ENCODE peak calls at places on chromosomes 13 and 19, in seven cellular contexts. I, O, T, J, P, L and U are unnamed samples.

GRCh38 chr19:343941-344624 is 513 bp downstream of the MIER2 start:
- DNase-seq in T (no peak), P (peak; percentile 79), O (no peak), L (peak; percentile 47), J (peak; percentile 75), I (peak; percentile 70), U (no peak)

GRCh38 chr19:15199652-15200574 is 882 bp downstream of the NOTCH3 start:
- DNase-seq in T (no peak), J (peak; percentile 91), L (peak; percentile 91), P (peak; percentile 84), I (no peak), O (no peak), U (peak; percentile 16)

GRCh38 chr13:112781881-112782361 is 92.1 kb downstream of the ATP11A start:
- DNase-seq in I (no peak), P (peak; percentile 77), O (no peak), T (no peak), L (no peak), J (no peak), U (no peak)

GRCh38 chr19:21604941-21605548 is 99.6 kb downstream of the ZNF429 start:
- DNase-seq in I (peak; percentile 53), P (no peak), L (no peak), O (no peak), T (no peak), J (no peak), U (peak; percentile 8)

GRCh38 chr13:75196112-75196855 is 285.7 kb downstream of the TBC1D4 start:
- DNase-seq in J (no peak), I (no peak), T (peak; percentile 73), L (no peak), O (no peak), P (no peak), U (peak; percentile 79)

GRCh38 chr13:109436841-109437240 is 349.5 kb downstream of the IRS2 start:
- DNase-seq in T (no peak), O (no peak), J (no peak), P (no peak), L (no peak), I (no peak), U (no peak)

GRCh38 chr19:7288977-7289376 is 5.2 kb downstream of the INSR start:
- DNase-seq in I (no peak), L (no peak), J (no peak), T (no peak), O (no peak), P (no peak), U (no peak)

GRCh38 chr19:48751835-48752510 is 468 bp downstream of the FUT1 start:
- DNase-seq in J (no peak), L (peak; percentile 60), I (no peak), P (no peak), T (no peak), O (no peak), U (no peak)

GRCh38 chr19:44625531-44626066 is 12.2 kb downstream of the IGSF23 start:
- DNase-seq in P (no peak), I (no peak), T (peak; percentile 71), L (no peak), J (no peak), O (no peak), U (no peak)

GRCh38 chr19:17327654-17328516 is 6.8 kb downstream of the ANO8 start:
- DNase-seq in O (no peak), P (no peak), I (peak; percentile 78), L (peak; percentile 98), T (no peak), J (peak; percentile 97), U (no peak)

GRCh38 chr19:18725755-18726416 is 42.4 kb downstream of the CRTC1 start:
- DNase-seq in I (no peak), O (peak; percentile 10), J (peak; percentile 39), T (no peak), L (no peak), P (no peak), U (no peak)

GRCh38 chr19:50434525-50434924 is 1.8 kb downstream of the MYBPC2 start:
- DNase-seq in P (no peak), J (peak; percentile 38), O (no peak), T (no peak), L (no peak), I (peak; percentile 93), U (no peak)

GRCh38 chr13:97866346-97866745 is 87.1 kb upstream of the IPO5 start:
- DNase-seq in O (no peak), L (no peak), I (no peak), J (no peak), T (no peak), P (no peak), U (no peak)

GRCh38 chr13:43229506-43229905 is 206.1 kb downstream of the DNAJC15 start:
- DNase-seq in L (no peak), T (peak; percentile 76), I (no peak), P (no peak), J (no peak), O (no peak), U (peak; percentile 79)

GRCh38 chr19:11482384-11483050 is 1.7 kb upstream of the ELAVL3 start:
- DNase-seq in J (peak; percentile 90), T (peak; percentile 57), O (peak; percentile 71), P (peak; percentile 95), L (peak; percentile 90), I (peak; percentile 97), U (peak; percentile 75)

GRCh38 chr13:113170503-113170902 is 12.1 kb downstream of the PROZ start:
- DNase-seq in I (no peak), P (no peak), J (peak; percentile 40), L (no peak), T (no peak), O (no peak), U (no peak)

GRCh38 chr13:100209857-100210580 is 121.1 kb downstream of the PCCA start:
- DNase-seq in L (no peak), I (no peak), O (no peak), P (no peak), T (no peak), J (no peak), U (peak; percentile 45)

GRCh38 chr19:18657590-18658365 is 20.9 kb downstream of the KLHL26 start:
- DNase-seq in P (peak; percentile 93), L (peak; percentile 78), T (peak; percentile 95), O (peak; percentile 56), I (peak; percentile 56), J (peak; percentile 74), U (no peak)

GRCh38 chr13:55613429-55614187 is 1527.1 kb upstream of the PRR20A start:
- DNase-seq in L (no peak), J (no peak), I (no peak), T (no peak), P (no peak), O (no peak), U (no peak)

GRCh38 chr13:38685974-38686571 is 804 bp upstream of the FREM2 start:
- DNase-seq in I (no peak), L (peak; percentile 85), P (no peak), T (no peak), O (no peak), J (peak; percentile 86), U (no peak)

GRCh38 chr13:23610187-23610576 is 40.0 kb downstream of the TNFRSF19 start:
- DNase-seq in P (no peak), I (peak; percentile 27), T (peak; percentile 42), J (no peak), O (no peak), L (no peak), U (no peak)

GRCh38 chr19:39870171-39870971 is 24.2 kb upstream of the FBL start:
- DNase-seq in J (peak; percentile 87), T (no peak), I (no peak), O (no peak), P (peak; percentile 64), L (peak; percentile 91), U (no peak)

GRCh38 chr13:64553411-64554129 is 2676.6 kb downstream of the PCDH9 start:
- DNase-seq in J (no peak), O (no peak), L (no peak), T (peak; percentile 9), P (no peak), I (no peak), U (peak; percentile 63)

GRCh38 chr19:32875428-32875827 is 5.9 kb upstream of the SLC7A9 start:
- DNase-seq in O (no peak), P (no peak), T (no peak), L (peak; percentile 34), I (no peak), J (peak; percentile 58), U (no peak)

DNA sequence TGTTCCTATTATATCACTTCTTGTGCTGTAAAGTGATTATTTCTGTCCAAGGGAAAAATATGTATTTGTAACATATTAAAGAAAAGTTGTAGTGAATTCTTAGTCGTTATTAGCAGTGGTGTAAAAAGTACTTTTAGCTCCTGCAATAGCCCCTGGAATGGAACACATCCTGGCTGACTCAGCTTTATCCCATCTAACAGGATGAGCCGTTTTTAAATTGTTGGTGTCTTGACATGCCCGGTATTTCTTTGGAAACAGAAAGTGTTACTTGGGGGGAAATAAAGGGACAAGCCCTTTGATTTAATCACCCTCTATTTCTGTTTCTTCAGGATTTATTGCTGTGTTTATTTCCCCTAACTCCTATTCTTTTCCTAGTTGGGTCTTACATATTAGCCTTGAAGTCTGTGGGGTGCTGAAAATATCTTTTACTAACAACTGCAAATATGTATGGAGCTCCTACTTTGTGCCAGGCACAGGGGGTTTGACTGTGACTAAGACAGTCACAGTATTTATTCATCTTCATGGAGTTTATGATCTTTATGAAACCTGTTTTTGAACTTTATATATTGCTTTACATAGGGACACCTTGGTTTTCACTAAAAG is 17.9 kb downstream of the COG3 start:
- DNase-seq in I (no peak), T (no peak), P (no peak), L (no peak), J (no peak), O (no peak), U (peak; percentile 29)
- H3K4me3 ChIP-seq in I (no peak overlapping the region), T (no peak overlapping the region), P (no peak overlapping the region), L (no peak overlapping the region), J (no peak overlapping the region), O (no peak overlapping the region), U (no peak overlapping the region)

GRCh38 chr13:66691149-66691548 is 539.0 kb downstream of the PCDH9 start:
- DNase-seq in L (no peak), P (no peak), J (no peak), O (no peak), I (no peak), T (no peak), U (no peak)
- H3K4me3 ChIP-seq in L (no peak overlapping the region), P (no peak overlapping the region), J (no peak overlapping the region), O (no peak overlapping the region), I (no peak overlapping the region), T (no peak overlapping the region), U (no peak overlapping the region)

DNA sequence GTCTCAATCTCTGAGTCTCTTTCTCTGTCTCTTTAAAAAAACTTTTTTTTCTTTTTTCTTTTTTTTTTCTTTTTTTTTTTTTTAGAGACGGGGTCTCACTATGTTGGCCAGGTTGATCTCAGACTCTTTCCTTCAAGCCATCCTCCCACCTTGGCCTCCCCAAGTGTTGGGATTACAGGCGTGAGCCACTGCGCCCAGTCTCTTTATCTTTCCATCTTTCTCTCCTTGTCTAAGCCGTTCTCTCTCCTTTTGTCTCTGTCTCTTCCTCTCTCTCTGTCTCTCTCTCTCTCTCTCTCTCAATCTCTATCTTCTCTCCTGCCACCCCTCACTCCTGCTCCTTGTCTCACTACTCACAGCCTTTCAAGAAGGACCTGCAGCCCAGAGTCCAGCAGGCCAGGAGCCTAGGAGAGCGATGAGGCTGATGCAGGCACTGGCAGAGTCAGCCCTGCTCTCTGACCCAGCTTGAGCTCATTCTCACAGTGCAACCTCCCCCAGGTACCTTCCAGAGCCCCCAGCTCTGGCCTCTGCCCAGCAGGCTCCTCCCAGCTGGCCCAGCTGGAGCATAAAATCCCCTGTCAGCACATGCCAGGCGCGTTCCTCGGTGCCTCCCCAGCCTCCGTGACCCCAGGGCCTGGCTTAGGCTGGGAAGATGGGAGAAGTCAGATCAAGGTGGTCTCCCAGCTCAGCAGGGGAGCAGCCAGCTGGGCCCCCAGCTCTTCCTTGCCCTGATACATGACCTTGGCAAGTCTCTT is at the start of gene NPHS1:
- DNase-seq in I (no peak), O (no peak), L (no peak), T (no peak), P (no peak), J (no peak), U (no peak)
- H3K4me3 ChIP-seq in I (no peak within 1 kb of the TSS), O (no peak within 1 kb of the TSS), L (peak within 1 kb of the TSS; percentile 48), T (no peak within 1 kb of the TSS), P (no peak within 1 kb of the TSS), J (no peak within 1 kb of the TSS), U (no peak within 1 kb of the TSS)

GRCh38 chr13:40208517-40208916 is 457.9 kb downstream of the FOXO1 start:
- DNase-seq in L (no peak), T (no peak), P (no peak), O (no peak), I (no peak), J (no peak), U (no peak)
- H3K4me3 ChIP-seq in L (no peak overlapping the region), T (no peak overlapping the region), P (no peak overlapping the region), O (no peak overlapping the region), I (no peak overlapping the region), J (no peak overlapping the region), U (no peak overlapping the region)